ENCODE peak calls at places on chromosomes 16 and 17, in five cellular contexts. One of them, this sample, is unnamed.

GRCh38 chr16:24409045-24409444 is 130.3 kb upstream of the RBBP6 start:
- DNase-seq in Right ventricle myocardium superior: no peak
- DNase-seq in NCI-H226: no peak
- DNase-seq in stimulated activated CD4-positive, alpha-beta T cell treated with anti-CD3 and anti-CD28 coated beads, TNF-alpha, amount 100 ng/mL, for 24 hours: no peak
- DNase-seq in fibroblast of pulmonary artery: no peak
- DNase-seq in this sample: no peak

GRCh38 chr17:21295036-21295952 is 10.8 kb downstream of the MAP2K3 start:
- DNase-seq in stimulated activated CD4-positive, alpha-beta T cell treated with anti-CD3 and anti-CD28 coated beads, TNF-alpha, amount 100 ng/mL, for 24 hours: no peak
- DNase-seq in fibroblast of pulmonary artery: peak; percentile 26
- DNase-seq in NCI-H226: no peak
- DNase-seq in Right ventricle myocardium superior: peak; percentile 83
- DNase-seq in this sample: no peak

GRCh38 chr17:76174072-76174471 is 33.0 kb upstream of the FOXJ1 start:
- DNase-seq in Right ventricle myocardium superior: no peak
- DNase-seq in stimulated activated CD4-positive, alpha-beta T cell treated with anti-CD3 and anti-CD28 coated beads, TNF-alpha, amount 100 ng/mL, for 24 hours: no peak
- DNase-seq in NCI-H226: no peak
- DNase-seq in fibroblast of pulmonary artery: no peak
- DNase-seq in this sample: no peak

GRCh38 chr17:17503566-17504130 is 7.5 kb upstream of the RASD1 start:
- DNase-seq in Right ventricle myocardium superior: no peak
- DNase-seq in stimulated activated CD4-positive, alpha-beta T cell treated with anti-CD3 and anti-CD28 coated beads, TNF-alpha, amount 100 ng/mL, for 24 hours: no peak
- DNase-seq in NCI-H226: no peak
- DNase-seq in fibroblast of pulmonary artery: no peak
- DNase-seq in this sample: no peak

GRCh38 chr17:55549140-55549539 is 37.9 kb upstream of the SMIM36 start:
- DNase-seq in Right ventricle myocardium superior: no peak
- DNase-seq in fibroblast of pulmonary artery: peak; percentile 15
- DNase-seq in stimulated activated CD4-positive, alpha-beta T cell treated with anti-CD3 and anti-CD28 coated beads, TNF-alpha, amount 100 ng/mL, for 24 hours: no peak
- DNase-seq in NCI-H226: no peak
- DNase-seq in this sample: no peak

GRCh38 chr16:84453061-84453752 is 51.3 kb downstream of the MEAK7 start:
- DNase-seq in stimulated activated CD4-positive, alpha-beta T cell treated with anti-CD3 and anti-CD28 coated beads, TNF-alpha, amount 100 ng/mL, for 24 hours: no peak
- DNase-seq in fibroblast of pulmonary artery: no peak
- DNase-seq in NCI-H226: no peak
- DNase-seq in Right ventricle myocardium superior: no peak
- DNase-seq in this sample: no peak

GRCh38 chr17:5631958-5632357 is 47.6 kb upstream of the NLRP1 start:
- DNase-seq in stimulated activated CD4-positive, alpha-beta T cell treated with anti-CD3 and anti-CD28 coated beads, TNF-alpha, amount 100 ng/mL, for 24 hours: no peak
- DNase-seq in NCI-H226: no peak
- DNase-seq in Right ventricle myocardium superior: no peak
- DNase-seq in fibroblast of pulmonary artery: no peak
- DNase-seq in this sample: no peak

GRCh38 chr16:85428899-85429775 is 184.0 kb upstream of the GSE1 start:
- DNase-seq in NCI-H226: no peak
- DNase-seq in fibroblast of pulmonary artery: no peak
- DNase-seq in Right ventricle myocardium superior: peak; percentile 33
- DNase-seq in stimulated activated CD4-positive, alpha-beta T cell treated with anti-CD3 and anti-CD28 coated beads, TNF-alpha, amount 100 ng/mL, for 24 hours: no peak
- DNase-seq in this sample: no peak

GRCh38 chr17:60311186-60311585 is 80.7 kb downstream of the USP32 start:
- DNase-seq in Right ventricle myocardium superior: no peak
- DNase-seq in NCI-H226: no peak
- DNase-seq in stimulated activated CD4-positive, alpha-beta T cell treated with anti-CD3 and anti-CD28 coated beads, TNF-alpha, amount 100 ng/mL, for 24 hours: no peak
- DNase-seq in fibroblast of pulmonary artery: no peak
- DNase-seq in this sample: no peak

GRCh38 chr17:29393451-29393850 is 3.3 kb downstream of the TAOK1 start:
- DNase-seq in Right ventricle myocardium superior: no peak
- DNase-seq in NCI-H226: no peak
- DNase-seq in stimulated activated CD4-positive, alpha-beta T cell treated with anti-CD3 and anti-CD28 coated beads, TNF-alpha, amount 100 ng/mL, for 24 hours: no peak
- DNase-seq in fibroblast of pulmonary artery: peak; percentile 67
- DNase-seq in this sample: no peak

GRCh38 chr16:50208460-50208931 is 55.4 kb downstream of the TENT4B start:
- DNase-seq in NCI-H226: peak; percentile 50
- DNase-seq in fibroblast of pulmonary artery: peak; percentile 30
- DNase-seq in stimulated activated CD4-positive, alpha-beta T cell treated with anti-CD3 and anti-CD28 coated beads, TNF-alpha, amount 100 ng/mL, for 24 hours: no peak
- DNase-seq in Right ventricle myocardium superior: no peak
- DNase-seq in this sample: no peak

GRCh38 chr16:5504028-5504758 is 406.6 kb upstream of the EEF2KMT start:
- DNase-seq in fibroblast of pulmonary artery: no peak
- DNase-seq in stimulated activated CD4-positive, alpha-beta T cell treated with anti-CD3 and anti-CD28 coated beads, TNF-alpha, amount 100 ng/mL, for 24 hours: no peak
- DNase-seq in Right ventricle myocardium superior: no peak
- DNase-seq in NCI-H226: peak; percentile 91
- DNase-seq in this sample: no peak

GRCh38 chr17:36095992-36096391 is 6.0 kb upstream of the CCL3 start:
- DNase-seq in stimulated activated CD4-positive, alpha-beta T cell treated with anti-CD3 and anti-CD28 coated beads, TNF-alpha, amount 100 ng/mL, for 24 hours: no peak
- DNase-seq in NCI-H226: no peak
- DNase-seq in Right ventricle myocardium superior: no peak
- DNase-seq in fibroblast of pulmonary artery: no peak
- DNase-seq in this sample: no peak

GRCh38 chr17:9470171-9470570 is 105.4 kb downstream of the STX8 start:
- DNase-seq in NCI-H226: no peak
- DNase-seq in fibroblast of pulmonary artery: peak; percentile 50
- DNase-seq in Right ventricle myocardium superior: no peak
- DNase-seq in stimulated activated CD4-positive, alpha-beta T cell treated with anti-CD3 and anti-CD28 coated beads, TNF-alpha, amount 100 ng/mL, for 24 hours: no peak
- DNase-seq in this sample: no peak

GRCh38 chr17:33516645-33517044 is 223.6 kb upstream of the ASIC2 start:
- DNase-seq in Right ventricle myocardium superior: no peak
- DNase-seq in fibroblast of pulmonary artery: no peak
- DNase-seq in stimulated activated CD4-positive, alpha-beta T cell treated with anti-CD3 and anti-CD28 coated beads, TNF-alpha, amount 100 ng/mL, for 24 hours: no peak
- DNase-seq in NCI-H226: no peak
- DNase-seq in this sample: no peak

GRCh38 chr16:8953064-8953463 is 10.6 kb downstream of the USP7 start:
- DNase-seq in Right ventricle myocardium superior: no peak
- DNase-seq in stimulated activated CD4-positive, alpha-beta T cell treated with anti-CD3 and anti-CD28 coated beads, TNF-alpha, amount 100 ng/mL, for 24 hours: no peak
- DNase-seq in fibroblast of pulmonary artery: no peak
- DNase-seq in NCI-H226: no peak
- DNase-seq in this sample: no peak

GRCh38 chr17:35630530-35631148 is 43.5 kb downstream of the AP2B1 start:
- DNase-seq in NCI-H226: peak; percentile 84
- DNase-seq in Right ventricle myocardium superior: no peak
- DNase-seq in stimulated activated CD4-positive, alpha-beta T cell treated with anti-CD3 and anti-CD28 coated beads, TNF-alpha, amount 100 ng/mL, for 24 hours: no peak
- DNase-seq in fibroblast of pulmonary artery: peak; percentile 60
- DNase-seq in this sample: no peak

GRCh38 chr16:60648260-60648659 is 1388.0 kb downstream of the CDH8 start:
- DNase-seq in NCI-H226: no peak
- DNase-seq in fibroblast of pulmonary artery: peak; percentile 0
- DNase-seq in stimulated activated CD4-positive, alpha-beta T cell treated with anti-CD3 and anti-CD28 coated beads, TNF-alpha, amount 100 ng/mL, for 24 hours: no peak
- DNase-seq in Right ventricle myocardium superior: no peak
- DNase-seq in this sample: no peak

GRCh38 chr16:85444879-85445778 is 168.0 kb upstream of the GSE1 start:
- DNase-seq in fibroblast of pulmonary artery: no peak
- DNase-seq in Right ventricle myocardium superior: no peak
- DNase-seq in NCI-H226: no peak
- DNase-seq in stimulated activated CD4-positive, alpha-beta T cell treated with anti-CD3 and anti-CD28 coated beads, TNF-alpha, amount 100 ng/mL, for 24 hours: no peak
- DNase-seq in this sample: no peak

GRCh38 chr17:75604034-75604695 is 16.6 kb downstream of the MYO15B start:
- DNase-seq in Right ventricle myocardium superior: no peak
- DNase-seq in stimulated activated CD4-positive, alpha-beta T cell treated with anti-CD3 and anti-CD28 coated beads, TNF-alpha, amount 100 ng/mL, for 24 hours: no peak
- DNase-seq in NCI-H226: no peak
- DNase-seq in fibroblast of pulmonary artery: no peak
- DNase-seq in this sample: no peak

GRCh38 chr17:57305918-57306317 is 49.6 kb downstream of the MSI2 start:
- DNase-seq in fibroblast of pulmonary artery: no peak
- DNase-seq in NCI-H226: no peak
- DNase-seq in stimulated activated CD4-positive, alpha-beta T cell treated with anti-CD3 and anti-CD28 coated beads, TNF-alpha, amount 100 ng/mL, for 24 hours: no peak
- DNase-seq in Right ventricle myocardium superior: no peak
- DNase-seq in this sample: no peak

GRCh38 chr17:73288534-73289302 is 23.1 kb downstream of the CDC42EP4 start:
- DNase-seq in fibroblast of pulmonary artery: no peak
- DNase-seq in Right ventricle myocardium superior: peak; percentile 83
- DNase-seq in NCI-H226: no peak
- DNase-seq in stimulated activated CD4-positive, alpha-beta T cell treated with anti-CD3 and anti-CD28 coated beads, TNF-alpha, amount 100 ng/mL, for 24 hours: no peak
- DNase-seq in this sample: no peak

GRCh38 chr16:88569614-88569984 is 604 bp upstream of the ZC3H18 start:
- DNase-seq in Right ventricle myocardium superior: peak; percentile 54
- DNase-seq in NCI-H226: no peak
- DNase-seq in stimulated activated CD4-positive, alpha-beta T cell treated with anti-CD3 and anti-CD28 coated beads, TNF-alpha, amount 100 ng/mL, for 24 hours: no peak
- DNase-seq in fibroblast of pulmonary artery: no peak
- DNase-seq in this sample: no peak

GRCh38 chr17:51435641-51436091 is 175.3 kb downstream of the UTP18 start:
- DNase-seq in Right ventricle myocardium superior: peak; percentile 52
- DNase-seq in NCI-H226: no peak
- DNase-seq in fibroblast of pulmonary artery: peak; percentile 14
- DNase-seq in stimulated activated CD4-positive, alpha-beta T cell treated with anti-CD3 and anti-CD28 coated beads, TNF-alpha, amount 100 ng/mL, for 24 hours: no peak
- DNase-seq in this sample: no peak